ENCODE peak calls at places on chromosomes 4 and X, in nine cellular contexts. One of them, this sample, is unnamed. For H3K36me3 and H3K4me1, the result is how much of the 10 kb centered on the place peaks cover.

GRCh38 chr4:26238782-26239647 is 81.8 kb upstream of the RBPJ start:
- DNase-seq in psoas muscle: no peak
- DNase-seq in CD4-positive, CD25-positive, alpha-beta regulatory T cell: no peak
- DNase-seq in CD8-positive, alpha-beta T cell: no peak
- DNase-seq in right lobe of liver: no peak
- DNase-seq in GM23248: peak
- DNase-seq in cardiac muscle cell: no peak
- DNase-seq in sigmoid colon: no peak
- DNase-seq in fibroblast of lung: peak
- DNase-seq in this sample: no peak

GRCh38 chr4:98997176-98997575 is 1.7 kb downstream of the METAP1 start:
- DNase-seq in psoas muscle: no peak
- DNase-seq in CD4-positive, CD25-positive, alpha-beta regulatory T cell: no peak
- DNase-seq in CD8-positive, alpha-beta T cell: no peak
- DNase-seq in right lobe of liver: no peak
- DNase-seq in GM23248: no peak
- DNase-seq in cardiac muscle cell: peak
- DNase-seq in sigmoid colon: no peak
- DNase-seq in fibroblast of lung: no peak
- DNase-seq in this sample: no peak

GRCh38 chr4:172412851-172413250 is 599.6 kb downstream of the GALNTL6 start:
- DNase-seq in psoas muscle: no peak
- DNase-seq in CD4-positive, CD25-positive, alpha-beta regulatory T cell: no peak
- DNase-seq in CD8-positive, alpha-beta T cell: no peak
- DNase-seq in right lobe of liver: no peak
- DNase-seq in GM23248: no peak
- DNase-seq in cardiac muscle cell: no peak
- DNase-seq in sigmoid colon: no peak
- DNase-seq in fibroblast of lung: no peak
- DNase-seq in this sample: no peak

GRCh38 chr4:98653006-98653405 is 5.4 kb downstream of the TSPAN5 start:
- DNase-seq in psoas muscle: no peak
- DNase-seq in CD4-positive, CD25-positive, alpha-beta regulatory T cell: no peak
- DNase-seq in CD8-positive, alpha-beta T cell: no peak
- DNase-seq in right lobe of liver: no peak
- DNase-seq in GM23248: peak
- DNase-seq in cardiac muscle cell: no peak
- DNase-seq in sigmoid colon: no peak
- DNase-seq in fibroblast of lung: peak
- DNase-seq in this sample: no peak

GRCh38 chr4:128428397-128428796 is 140.8 kb upstream of the PGRMC2 start:
- DNase-seq in psoas muscle: no peak
- DNase-seq in CD4-positive, CD25-positive, alpha-beta regulatory T cell: no peak
- DNase-seq in CD8-positive, alpha-beta T cell: no peak
- DNase-seq in right lobe of liver: no peak
- DNase-seq in GM23248: no peak
- DNase-seq in cardiac muscle cell: no peak
- DNase-seq in sigmoid colon: no peak
- DNase-seq in fibroblast of lung: no peak
- DNase-seq in this sample: no peak

GRCh38 chrX:14409341-14409740 is 120.0 kb upstream of the GLRA2 start:
- DNase-seq in psoas muscle: no peak
- DNase-seq in CD4-positive, CD25-positive, alpha-beta regulatory T cell: no peak
- DNase-seq in CD8-positive, alpha-beta T cell: no peak
- DNase-seq in right lobe of liver: no peak
- DNase-seq in GM23248: peak
- DNase-seq in cardiac muscle cell: no peak
- DNase-seq in sigmoid colon: no peak
- DNase-seq in fibroblast of lung: no peak
- DNase-seq in this sample: no peak

GRCh38 chr4:165716472-165716871 is 156.6 kb upstream of the TLL1 start:
- DNase-seq in psoas muscle: no peak
- DNase-seq in CD4-positive, CD25-positive, alpha-beta regulatory T cell: no peak
- DNase-seq in CD8-positive, alpha-beta T cell: no peak
- DNase-seq in right lobe of liver: no peak
- DNase-seq in GM23248: no peak
- DNase-seq in cardiac muscle cell: no peak
- DNase-seq in sigmoid colon: no peak
- DNase-seq in fibroblast of lung: no peak
- DNase-seq in this sample: no peak

GRCh38 chrX:124349054-124349453 is 2.7 kb downstream of the SH2D1A start:
- DNase-seq in psoas muscle: no peak
- DNase-seq in CD4-positive, CD25-positive, alpha-beta regulatory T cell: peak
- DNase-seq in CD8-positive, alpha-beta T cell: no peak
- DNase-seq in right lobe of liver: no peak
- DNase-seq in GM23248: no peak
- DNase-seq in cardiac muscle cell: no peak
- DNase-seq in sigmoid colon: no peak
- DNase-seq in fibroblast of lung: no peak
- DNase-seq in this sample: no peak

GRCh38 chrX:152072236-152072635 is 66.1 kb downstream of the MAGEA10 start:
- DNase-seq in psoas muscle: no peak
- DNase-seq in CD4-positive, CD25-positive, alpha-beta regulatory T cell: no peak
- DNase-seq in CD8-positive, alpha-beta T cell: no peak
- DNase-seq in right lobe of liver: no peak
- DNase-seq in GM23248: peak
- DNase-seq in cardiac muscle cell: no peak
- DNase-seq in sigmoid colon: no peak
- DNase-seq in fibroblast of lung: peak
- DNase-seq in this sample: no peak

DNA sequence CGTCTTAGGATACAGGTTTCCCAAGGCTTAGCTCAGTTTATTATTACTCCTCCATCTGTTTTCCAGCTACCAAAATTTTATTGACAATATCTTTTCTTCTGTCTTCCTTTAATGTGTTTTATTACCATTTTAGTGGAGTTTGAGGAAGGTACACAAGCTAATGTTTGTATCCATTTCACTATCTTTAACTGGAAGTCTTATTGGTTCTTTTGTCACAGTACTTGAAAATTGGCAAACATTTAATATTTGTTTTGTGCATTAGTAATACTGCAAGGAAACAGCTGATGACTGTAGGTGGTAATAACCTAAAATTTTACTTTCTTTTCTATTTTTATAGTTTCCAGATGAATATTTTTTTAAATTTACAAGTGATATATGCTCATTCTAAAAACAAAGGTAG is 9.3 kb upstream of the ARL9 start:
- DNase-seq in psoas muscle: no peak
- DNase-seq in CD4-positive, CD25-positive, alpha-beta regulatory T cell: no peak
- DNase-seq in CD8-positive, alpha-beta T cell: no peak
- DNase-seq in right lobe of liver: no peak
- DNase-seq in GM23248: no peak
- DNase-seq in cardiac muscle cell: no peak
- DNase-seq in sigmoid colon: no peak
- DNase-seq in fibroblast of lung: no peak
- DNase-seq in this sample: no peak
- H3K36me3 ChIP-seq in psoas muscle: half or more
- H3K36me3 ChIP-seq in CD4-positive, CD25-positive, alpha-beta regulatory T cell: half or more
- H3K36me3 ChIP-seq in CD8-positive, alpha-beta T cell: under half
- H3K36me3 ChIP-seq in right lobe of liver: half or more
- H3K36me3 ChIP-seq in GM23248: half or more
- H3K36me3 ChIP-seq in cardiac muscle cell: half or more
- H3K36me3 ChIP-seq in sigmoid colon: under half
- H3K36me3 ChIP-seq in fibroblast of lung: under half
- H3K36me3 ChIP-seq in this sample: under half

DNA sequence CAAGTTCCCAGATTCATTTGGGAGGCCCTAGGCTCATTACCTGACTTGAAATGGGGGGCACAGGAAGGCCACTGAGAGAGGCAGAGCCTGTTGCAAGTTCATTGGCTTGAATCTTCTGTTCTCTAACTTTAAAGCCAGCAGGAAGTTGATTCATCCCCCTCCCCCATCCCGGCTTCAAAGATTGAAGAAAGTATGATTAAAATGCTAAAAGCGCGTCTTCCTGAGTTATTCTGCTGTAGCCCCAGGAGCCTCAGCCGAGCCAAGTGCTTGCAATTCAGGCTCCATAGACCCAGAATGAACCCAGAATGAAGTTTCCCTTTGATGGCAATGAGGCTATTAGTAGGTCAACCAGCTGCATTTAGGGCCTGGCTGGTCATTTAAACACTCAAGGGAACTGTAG is 14.7 kb downstream of the CHST7 start:
- DNase-seq in psoas muscle: peak
- DNase-seq in CD4-positive, CD25-positive, alpha-beta regulatory T cell: peak
- DNase-seq in CD8-positive, alpha-beta T cell: peak
- DNase-seq in right lobe of liver: no peak
- DNase-seq in GM23248: peak
- DNase-seq in cardiac muscle cell: no peak
- DNase-seq in sigmoid colon: peak
- DNase-seq in fibroblast of lung: peak
- DNase-seq in this sample: no peak
- H3K4me3 ChIP-seq in psoas muscle: no peak
- H3K4me3 ChIP-seq in CD4-positive, CD25-positive, alpha-beta regulatory T cell: peak
- H3K4me3 ChIP-seq in CD8-positive, alpha-beta T cell: peak
- H3K4me3 ChIP-seq in right lobe of liver: no peak
- H3K4me3 ChIP-seq in GM23248: peak
- H3K4me3 ChIP-seq in cardiac muscle cell: no peak
- H3K4me3 ChIP-seq in sigmoid colon: no peak
- H3K4me3 ChIP-seq in fibroblast of lung: peak
- H3K4me3 ChIP-seq in this sample: peak

DNA sequence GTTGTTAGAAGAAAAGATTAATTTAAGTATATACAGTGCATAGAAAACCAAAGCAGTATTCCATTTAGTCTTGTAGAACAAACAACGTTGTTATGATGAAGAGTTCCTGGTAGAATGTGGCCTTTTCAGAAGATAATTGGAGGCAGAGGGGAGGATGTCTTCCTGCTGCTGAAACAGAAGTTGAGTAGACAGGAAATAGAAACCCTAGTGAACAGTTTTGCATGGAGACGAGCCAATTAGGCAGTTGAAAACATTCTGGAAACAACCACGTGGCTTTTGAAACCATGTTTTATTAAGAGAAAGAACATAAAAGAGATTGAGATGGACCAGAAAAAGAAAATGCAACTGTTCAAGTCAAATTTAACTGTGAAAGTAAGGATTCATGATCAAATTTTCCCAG is 325.2 kb downstream of the CAMK2D start:
- DNase-seq in psoas muscle: no peak
- DNase-seq in CD4-positive, CD25-positive, alpha-beta regulatory T cell: peak
- DNase-seq in CD8-positive, alpha-beta T cell: no peak
- DNase-seq in right lobe of liver: no peak
- DNase-seq in GM23248: peak
- DNase-seq in cardiac muscle cell: no peak
- DNase-seq in sigmoid colon: no peak
- DNase-seq in fibroblast of lung: peak
- DNase-seq in this sample: no peak
- H3K4me1 ChIP-seq in psoas muscle: under half
- H3K4me1 ChIP-seq in CD4-positive, CD25-positive, alpha-beta regulatory T cell: under half
- H3K4me1 ChIP-seq in CD8-positive, alpha-beta T cell: under half
- H3K4me1 ChIP-seq in right lobe of liver: under half
- H3K4me1 ChIP-seq in GM23248: under half
- H3K4me1 ChIP-seq in cardiac muscle cell: under half
- H3K4me1 ChIP-seq in sigmoid colon: under half
- H3K4me1 ChIP-seq in fibroblast of lung: under half
- H3K4me1 ChIP-seq in this sample: under half

GRCh38 chr4:76001760-76002159 is 5.5 kb downstream of the CXCL9 start:
- DNase-seq in psoas muscle: no peak
- DNase-seq in CD4-positive, CD25-positive, alpha-beta regulatory T cell: no peak
- DNase-seq in CD8-positive, alpha-beta T cell: no peak
- DNase-seq in right lobe of liver: no peak
- DNase-seq in GM23248: no peak
- DNase-seq in cardiac muscle cell: no peak
- DNase-seq in sigmoid colon: no peak
- DNase-seq in fibroblast of lung: no peak
- DNase-seq in this sample: no peak

GRCh38 chr4:76003015-76003414 is 4.3 kb downstream of the CXCL9 start:
- DNase-seq in psoas muscle: no peak
- DNase-seq in CD4-positive, CD25-positive, alpha-beta regulatory T cell: no peak
- DNase-seq in CD8-positive, alpha-beta T cell: no peak
- DNase-seq in right lobe of liver: no peak
- DNase-seq in GM23248: no peak
- DNase-seq in cardiac muscle cell: no peak
- DNase-seq in sigmoid colon: no peak
- DNase-seq in fibroblast of lung: no peak
- DNase-seq in this sample: no peak

GRCh38 chr4:75995727-75996126 is 5.0 kb upstream of the SDAD1 start:
- DNase-seq in psoas muscle: no peak
- DNase-seq in CD4-positive, CD25-positive, alpha-beta regulatory T cell: peak
- DNase-seq in CD8-positive, alpha-beta T cell: no peak
- DNase-seq in right lobe of liver: no peak
- DNase-seq in GM23248: peak
- DNase-seq in cardiac muscle cell: peak
- DNase-seq in sigmoid colon: no peak
- DNase-seq in fibroblast of lung: peak
- DNase-seq in this sample: no peak

GRCh38 chr4:76002176-76002575 is 5.1 kb downstream of the CXCL9 start:
- DNase-seq in psoas muscle: no peak
- DNase-seq in CD4-positive, CD25-positive, alpha-beta regulatory T cell: no peak
- DNase-seq in CD8-positive, alpha-beta T cell: no peak
- DNase-seq in right lobe of liver: no peak
- DNase-seq in GM23248: peak
- DNase-seq in cardiac muscle cell: no peak
- DNase-seq in sigmoid colon: no peak
- DNase-seq in fibroblast of lung: no peak
- DNase-seq in this sample: no peak

DNA sequence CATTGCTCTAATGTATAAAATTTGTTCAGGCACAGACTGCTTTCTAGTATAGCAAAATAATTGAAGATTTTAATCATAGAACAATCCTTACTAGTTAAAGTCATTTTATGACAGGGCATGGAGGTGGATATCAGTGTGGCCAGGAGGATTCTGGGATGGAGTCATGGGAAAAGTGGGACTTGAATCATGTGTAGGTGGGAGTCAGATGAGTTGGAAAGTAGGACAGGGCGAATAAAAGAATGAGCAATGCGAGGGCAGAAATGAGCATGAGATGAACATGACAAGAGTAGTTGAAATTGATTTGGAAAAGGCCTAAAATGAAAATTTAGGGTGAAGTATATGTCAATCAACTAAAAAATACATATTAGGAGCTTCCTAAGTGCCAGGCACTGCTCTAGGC is 7.2 kb upstream of the SDAD1 start:
- DNase-seq in psoas muscle: no peak
- DNase-seq in CD4-positive, CD25-positive, alpha-beta regulatory T cell: no peak
- DNase-seq in CD8-positive, alpha-beta T cell: no peak
- DNase-seq in right lobe of liver: no peak
- DNase-seq in GM23248: peak
- DNase-seq in cardiac muscle cell: no peak
- DNase-seq in sigmoid colon: no peak
- DNase-seq in fibroblast of lung: no peak
- DNase-seq in this sample: no peak
- H3K36me3 ChIP-seq in psoas muscle: under half
- H3K36me3 ChIP-seq in CD4-positive, CD25-positive, alpha-beta regulatory T cell: under half
- H3K36me3 ChIP-seq in CD8-positive, alpha-beta T cell: under half
- H3K36me3 ChIP-seq in right lobe of liver: under half
- H3K36me3 ChIP-seq in GM23248: under half
- H3K36me3 ChIP-seq in cardiac muscle cell: under half
- H3K36me3 ChIP-seq in sigmoid colon: under half
- H3K36me3 ChIP-seq in fibroblast of lung: under half
- H3K36me3 ChIP-seq in this sample: under half

DNA sequence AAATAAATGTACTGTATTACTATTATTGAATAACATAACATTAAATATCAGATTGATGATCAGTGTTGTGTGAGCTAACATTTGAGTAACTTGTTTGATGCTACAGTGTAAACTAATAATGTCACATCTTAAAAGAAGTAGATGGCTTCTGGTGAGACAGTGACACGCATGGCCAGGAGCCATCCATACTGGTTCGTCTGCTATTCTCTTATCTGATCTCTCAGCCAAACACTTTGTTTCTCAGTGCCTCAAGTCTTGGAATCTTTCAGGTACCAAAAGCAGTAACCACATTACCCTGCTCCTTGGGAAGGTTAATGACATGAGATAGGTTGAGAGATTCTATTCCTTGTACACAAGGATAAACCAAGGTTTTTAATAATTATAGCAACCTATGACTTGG is 198.1 kb upstream of the IGFBP7 start:
- DNase-seq in psoas muscle: no peak
- DNase-seq in CD4-positive, CD25-positive, alpha-beta regulatory T cell: no peak
- DNase-seq in CD8-positive, alpha-beta T cell: no peak
- DNase-seq in right lobe of liver: no peak
- DNase-seq in GM23248: no peak
- DNase-seq in cardiac muscle cell: no peak
- DNase-seq in sigmoid colon: no peak
- DNase-seq in fibroblast of lung: no peak
- DNase-seq in this sample: no peak
- H3K4me3 ChIP-seq in psoas muscle: no peak
- H3K4me3 ChIP-seq in CD4-positive, CD25-positive, alpha-beta regulatory T cell: no peak
- H3K4me3 ChIP-seq in CD8-positive, alpha-beta T cell: no peak
- H3K4me3 ChIP-seq in right lobe of liver: no peak
- H3K4me3 ChIP-seq in GM23248: no peak
- H3K4me3 ChIP-seq in cardiac muscle cell: no peak
- H3K4me3 ChIP-seq in sigmoid colon: no peak
- H3K4me3 ChIP-seq in fibroblast of lung: no peak
- H3K4me3 ChIP-seq in this sample: no peak